ENCODE peak calls at places on chromosomes 5 and 9, in nine cellular contexts. A is uterus, I is astrocyte, T is OCI-LY7, M is cardiac muscle cell, S is ovary, Q is ascending aorta, H is stomach, X is lung. K is an unnamed sample.

GRCh38 chr9:100443781-100444768 is 17.1 kb downstream of the MSANTD3 start:
- DNase-seq in I (peak; percentile 25), A (no peak), Q (no peak), T (no peak), S (no peak), X (no peak), H (no peak), M (peak; percentile 34), K (no peak)

GRCh38 chr5:126938461-126938860 is 91.9 kb downstream of the MARCHF3 start:
- DNase-seq in S (no peak), H (no peak), T (no peak), Q (no peak), A (no peak), I (peak; percentile 72), X (no peak), M (peak; percentile 91), K (no peak)

GRCh38 chr5:152094076-152094475 is 169.4 kb upstream of the GLRA1 start:
- DNase-seq in Q (no peak), M (no peak), I (no peak), S (no peak), A (no peak), H (no peak), X (no peak), T (no peak), K (no peak)

GRCh38 chr5:100803391-100803790 is 99.7 kb downstream of the ST8SIA4 start:
- DNase-seq in H (no peak), X (no peak), S (no peak), A (no peak), I (peak; percentile 32), Q (no peak), M (peak; percentile 15), T (no peak), K (no peak)

GRCh38 chr9:755454-756381 is 85.8 kb upstream of the DMRT1 start:
- DNase-seq in T (no peak), M (peak; percentile 90), I (peak; percentile 94), S (no peak), H (no peak), Q (peak; percentile 74), X (no peak), A (no peak), K (no peak)

GRCh38 chr9:19471737-19472648 is 63.2 kb downstream of the ACER2 start:
- DNase-seq in M (peak; percentile 73), A (peak; percentile 40), Q (peak; percentile 81), T (peak; percentile 40), I (peak; percentile 13), H (peak; percentile 61), X (peak; percentile 35), S (peak; percentile 65), K (no peak)

GRCh38 chr9:127015926-127016512 is 101.4 kb downstream of the RALGPS1 start:
- DNase-seq in M (no peak), X (no peak), I (no peak), T (no peak), Q (no peak), A (no peak), H (no peak), S (no peak), K (no peak)

GRCh38 chr5:82147860-82148573 is 130.1 kb downstream of the RPS23 start:
- DNase-seq in T (no peak), X (no peak), H (no peak), A (peak; percentile 40), S (no peak), M (peak; percentile 90), Q (no peak), I (peak; percentile 6), K (no peak)

GRCh38 chr5:142977363-142978051 is 207.3 kb downstream of the ARHGAP26 start:
- DNase-seq in I (peak; percentile 96), H (no peak), A (no peak), Q (no peak), S (no peak), X (no peak), M (peak; percentile 94), T (no peak), K (no peak)

GRCh38 chr5:19488786-19489185 is 499.2 kb downstream of the CDH18 start:
- DNase-seq in A (no peak), H (no peak), T (no peak), S (no peak), X (no peak), M (no peak), I (no peak), Q (no peak), K (no peak)

GRCh38 chr9:78280982-78281668 is 15.8 kb upstream of the PSAT1 start:
- DNase-seq in S (peak; percentile 90), I (peak; percentile 85), X (peak; percentile 64), M (peak; percentile 97), H (peak; percentile 84), T (no peak), Q (peak; percentile 64), A (peak; percentile 33), K (no peak)

GRCh38 chr5:76292923-76293322 is 110.2 kb upstream of the IQGAP2 start:
- DNase-seq in H (no peak), T (peak; percentile 48), X (no peak), M (no peak), A (no peak), Q (no peak), I (no peak), S (no peak), K (no peak)

GRCh38 chr9:70261131-70261870 is 2.5 kb downstream of the SMC5 start:
- DNase-seq in M (no peak), Q (no peak), H (no peak), A (no peak), I (peak; percentile 9), S (no peak), X (no peak), T (no peak), K (no peak)

GRCh38 chr5:127660048-127660733 is 11.3 kb downstream of the CTXN3 start:
- DNase-seq in I (no peak), H (no peak), T (no peak), Q (no peak), M (no peak), X (no peak), A (no peak), S (peak; percentile 33), K (no peak)

GRCh38 chr9:107389617-107390071 is 99.9 kb downstream of the KLF4 start:
- DNase-seq in H (peak; percentile 78), M (peak; percentile 89), X (peak; percentile 52), A (peak; percentile 68), Q (no peak), T (no peak), S (peak; percentile 45), I (no peak), K (no peak)

DNA sequence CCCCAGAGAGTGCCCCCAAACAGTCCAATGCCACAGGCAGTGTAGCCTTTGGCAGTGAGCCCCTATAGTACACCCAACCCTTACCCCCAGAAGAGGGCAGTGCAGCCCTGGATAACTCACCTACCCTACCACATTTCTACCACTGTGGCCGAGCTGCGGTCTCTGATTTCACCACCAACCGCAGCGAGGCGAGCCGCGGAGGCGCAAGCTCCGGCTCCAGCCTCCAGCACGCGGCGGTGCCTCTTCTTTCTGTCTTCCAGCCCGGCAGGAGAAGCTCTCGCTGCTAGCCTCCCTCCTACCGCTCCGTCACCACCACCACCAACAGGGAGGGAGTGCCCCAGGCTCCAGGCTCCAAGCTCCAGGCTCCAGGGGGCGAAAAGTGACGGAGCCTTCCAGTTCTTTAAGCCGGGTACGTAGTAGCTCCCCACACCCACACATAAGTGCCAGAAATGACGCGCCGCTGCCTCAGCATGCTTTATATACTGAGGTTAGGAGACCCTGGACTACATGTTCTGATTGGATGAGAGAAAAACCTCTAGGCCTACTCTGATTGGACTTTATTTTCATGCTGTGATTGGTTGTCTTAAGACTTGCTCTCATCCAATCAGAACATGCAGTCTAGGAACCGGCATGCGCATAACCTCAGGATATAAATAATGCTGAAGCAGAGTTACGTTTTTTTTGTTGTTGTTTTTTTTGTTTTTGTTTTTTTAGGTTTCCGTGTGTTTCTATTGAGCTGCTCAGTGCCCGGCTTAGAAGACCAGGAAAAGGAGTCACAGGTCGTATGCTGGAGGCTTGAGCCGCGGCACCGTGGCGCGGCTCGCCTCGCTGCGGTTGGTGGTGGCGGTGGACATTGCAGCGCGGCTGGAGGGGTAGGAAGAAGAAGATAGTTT is at the start of gene PCAT7:
- DNase-seq in S (no peak), A (no peak), H (peak; percentile 90), Q (no peak), X (peak; percentile 35), T (peak; percentile 89), M (peak; percentile 43), I (peak; percentile 23), K (no peak)
- TF ChIP-seq CTCF in S (no peak), A (no peak), H (no peak), Q (peak; percentile 41), X (peak; percentile 2), T (peak; percentile 77), M (peak; percentile 30), I (peak; percentile 13), K (peak; percentile 13)

DNA sequence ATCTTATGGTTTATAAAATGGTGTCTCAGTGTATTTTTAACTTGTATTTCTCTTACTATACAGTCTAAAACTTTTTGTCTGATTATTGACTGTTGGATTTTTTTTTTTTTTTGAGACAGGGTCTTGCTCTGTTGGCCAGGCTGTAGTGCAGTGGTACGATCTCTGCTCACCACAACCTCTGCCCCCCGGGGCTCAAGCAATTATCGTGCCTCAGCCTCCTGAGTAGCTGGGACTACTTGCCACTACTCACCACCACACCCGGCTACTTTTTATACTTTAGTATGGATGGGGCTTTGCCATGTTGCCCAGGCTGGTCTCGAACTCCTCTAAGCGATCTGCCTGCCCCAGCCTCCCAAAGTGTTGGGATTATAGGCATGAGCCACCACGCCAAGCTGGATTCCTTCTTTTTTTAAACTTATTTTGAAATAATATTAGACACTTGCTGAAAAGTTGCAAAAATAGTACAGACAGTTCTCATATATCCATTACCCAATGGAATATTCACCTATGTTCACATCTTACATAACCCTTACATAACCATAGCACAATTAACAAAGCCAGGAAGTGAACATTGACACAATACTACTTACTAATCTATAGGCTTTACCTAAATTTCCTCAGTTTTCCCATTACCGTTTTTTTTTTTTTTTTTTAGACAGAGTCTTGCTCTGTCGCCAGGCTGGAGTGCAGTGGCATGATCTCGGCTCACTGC is 47.2 kb downstream of the STOM start:
- DNase-seq in H (no peak), Q (peak; percentile 66), M (no peak), T (no peak), S (no peak), I (no peak), X (no peak), A (no peak), K (no peak)
- H3K27ac ChIP-seq in H (peak overlapping the region; percentile 89), Q (peak overlapping the region; percentile 98), M (no peak overlapping the region), T (no peak overlapping the region), S (no peak overlapping the region), I (peak overlapping the region; percentile 91), X (no peak overlapping the region), A (peak overlapping the region; percentile 98), K (peak overlapping the region; percentile 96)

DNA sequence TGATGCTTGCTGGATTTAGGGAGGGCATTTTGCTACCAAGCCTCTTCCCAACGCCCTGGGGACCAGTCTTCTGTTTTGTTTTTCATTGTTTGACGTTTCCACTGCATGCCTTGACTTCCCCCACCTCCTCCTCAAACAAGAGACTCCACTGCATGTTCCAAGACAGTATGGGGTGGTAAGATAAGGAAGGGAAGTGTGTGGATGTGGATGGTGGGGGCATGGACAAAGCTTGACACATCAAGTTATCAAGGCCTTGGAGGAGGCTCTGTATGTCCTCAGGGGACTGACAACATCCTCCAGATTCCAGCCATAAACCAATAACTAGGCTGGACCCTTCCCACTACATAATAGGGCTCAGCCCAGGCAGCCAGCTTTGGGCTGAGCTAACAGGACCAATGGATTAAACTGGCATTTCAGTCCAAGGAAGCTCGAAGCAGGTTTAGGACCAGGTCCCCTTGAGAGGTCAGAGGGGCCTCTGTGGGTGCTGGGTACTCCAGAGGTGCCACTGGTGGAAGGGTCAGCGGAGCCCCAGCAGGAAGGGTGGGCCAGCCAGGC is 23.0 kb downstream of the PCDHGC5 start:
- DNase-seq in X (no peak), M (no peak), H (no peak), A (no peak), I (no peak), T (peak; percentile 26), S (no peak), Q (no peak), K (no peak)
- H3K4me1 ChIP-seq in X (peaks cover 16% of the 10 kb centered on the region), M (peaks cover 20% of the 10 kb centered on the region), H (peaks cover 82% of the 10 kb centered on the region), A (peaks cover 25% of the 10 kb centered on the region), I (peaks cover 66% of the 10 kb centered on the region), T (peaks cover 100% of the 10 kb centered on the region), S (peaks cover 19% of the 10 kb centered on the region), Q (peaks cover 42% of the 10 kb centered on the region), K (peaks cover 77% of the 10 kb centered on the region)

GRCh38 chr9:72703574-72703973 is 182.2 kb downstream of the TMC1 start:
- DNase-seq in H (no peak), M (peak; percentile 2), S (no peak), Q (no peak), T (no peak), X (no peak), I (peak; percentile 43), A (no peak), K (no peak)
- TF ChIP-seq CTCF in H (no peak), M (no peak), S (no peak), Q (no peak), T (no peak), X (no peak), I (no peak), A (no peak), K (no peak)

K was measured in thoracic aorta.